ENCODE peak calls at places on chromosomes 6 and 20, in seven cellular contexts. One of them, this sample, is unnamed.

GRCh38 chr20:54251093-54251492 is 43.2 kb downstream of the PFDN4 start:
- DNase-seq in AG04450: no peak
- DNase-seq in stomach: no peak
- DNase-seq in heart left ventricle: no peak
- DNase-seq in body of pancreas: no peak
- DNase-seq in tibial artery: no peak
- DNase-seq in dorsolateral prefrontal cortex: no peak
- DNase-seq in this sample: no peak

GRCh38 chr6:147782302-147782701 is 273.8 kb downstream of the SAMD5 start:
- DNase-seq in AG04450: peak
- DNase-seq in stomach: no peak
- DNase-seq in heart left ventricle: no peak
- DNase-seq in body of pancreas: no peak
- DNase-seq in tibial artery: no peak
- DNase-seq in dorsolateral prefrontal cortex: no peak
- DNase-seq in this sample: no peak

GRCh38 chr6:3312604-3313167 is 53.9 kb downstream of the PSMG4 start:
- DNase-seq in AG04450: no peak
- DNase-seq in stomach: no peak
- DNase-seq in heart left ventricle: no peak
- DNase-seq in body of pancreas: no peak
- DNase-seq in tibial artery: peak
- DNase-seq in dorsolateral prefrontal cortex: peak
- DNase-seq in this sample: peak

GRCh38 chr20:50043573-50044352 is 61.0 kb downstream of the SNAI1 start:
- DNase-seq in AG04450: no peak
- DNase-seq in stomach: no peak
- DNase-seq in heart left ventricle: no peak
- DNase-seq in body of pancreas: no peak
- DNase-seq in tibial artery: no peak
- DNase-seq in dorsolateral prefrontal cortex: no peak
- DNase-seq in this sample: no peak

GRCh38 chr6:28618889-28619555 is 93.3 kb downstream of the GPX5 start:
- DNase-seq in AG04450: no peak
- DNase-seq in stomach: no peak
- DNase-seq in heart left ventricle: no peak
- DNase-seq in body of pancreas: no peak
- DNase-seq in tibial artery: no peak
- DNase-seq in dorsolateral prefrontal cortex: no peak
- DNase-seq in this sample: no peak

GRCh38 chr6:36491378-36491965 is 48.7 kb downstream of the KCTD20 start:
- DNase-seq in AG04450: no peak
- DNase-seq in stomach: no peak
- DNase-seq in heart left ventricle: no peak
- DNase-seq in body of pancreas: no peak
- DNase-seq in tibial artery: no peak
- DNase-seq in dorsolateral prefrontal cortex: no peak
- DNase-seq in this sample: no peak

GRCh38 chr6:49550413-49551125 is at the start of gene C6orf141:
- DNase-seq in AG04450: no peak
- DNase-seq in stomach: peak
- DNase-seq in heart left ventricle: no peak
- DNase-seq in body of pancreas: peak
- DNase-seq in tibial artery: no peak
- DNase-seq in dorsolateral prefrontal cortex: no peak
- DNase-seq in this sample: peak

GRCh38 chr6:160226118-160226541 is 32.5 kb downstream of the SLC22A2 start:
- DNase-seq in AG04450: no peak
- DNase-seq in stomach: no peak
- DNase-seq in heart left ventricle: no peak
- DNase-seq in body of pancreas: no peak
- DNase-seq in tibial artery: no peak
- DNase-seq in dorsolateral prefrontal cortex: no peak
- DNase-seq in this sample: no peak

GRCh38 chr6:169983651-169984050 is 232.2 kb downstream of the ERMARD start:
- DNase-seq in AG04450: no peak
- DNase-seq in stomach: no peak
- DNase-seq in heart left ventricle: no peak
- DNase-seq in body of pancreas: peak
- DNase-seq in tibial artery: peak
- DNase-seq in dorsolateral prefrontal cortex: no peak
- DNase-seq in this sample: no peak

GRCh38 chr20:15141880-15142279 is 804.5 kb upstream of the FLRT3 start:
- DNase-seq in AG04450: no peak
- DNase-seq in stomach: no peak
- DNase-seq in heart left ventricle: no peak
- DNase-seq in body of pancreas: no peak
- DNase-seq in tibial artery: no peak
- DNase-seq in dorsolateral prefrontal cortex: no peak
- DNase-seq in this sample: no peak

GRCh38 chr20:63461364-63461763 is 11.1 kb downstream of the KCNQ2 start:
- DNase-seq in AG04450: no peak
- DNase-seq in stomach: no peak
- DNase-seq in heart left ventricle: no peak
- DNase-seq in body of pancreas: peak
- DNase-seq in tibial artery: no peak
- DNase-seq in dorsolateral prefrontal cortex: no peak
- DNase-seq in this sample: no peak

GRCh38 chr20:5845686-5846651 is 95.8 kb downstream of the SHLD1 start:
- DNase-seq in AG04450: no peak
- DNase-seq in stomach: no peak
- DNase-seq in heart left ventricle: no peak
- DNase-seq in body of pancreas: no peak
- DNase-seq in tibial artery: no peak
- DNase-seq in dorsolateral prefrontal cortex: no peak
- DNase-seq in this sample: no peak

GRCh38 chr6:89662659-89663223 is 24.2 kb upstream of the LYRM2 start:
- DNase-seq in AG04450: no peak
- DNase-seq in stomach: no peak
- DNase-seq in heart left ventricle: no peak
- DNase-seq in body of pancreas: no peak
- DNase-seq in tibial artery: no peak
- DNase-seq in dorsolateral prefrontal cortex: no peak
- DNase-seq in this sample: no peak
- H3K27ac ChIP-seq in AG04450: no peak
- H3K27ac ChIP-seq in stomach: no peak
- H3K27ac ChIP-seq in heart left ventricle: no peak
- H3K27ac ChIP-seq in body of pancreas: no peak
- H3K27ac ChIP-seq in tibial artery: no peak
- H3K27ac ChIP-seq in dorsolateral prefrontal cortex: no peak
- H3K27ac ChIP-seq in this sample: no peak

DNA sequence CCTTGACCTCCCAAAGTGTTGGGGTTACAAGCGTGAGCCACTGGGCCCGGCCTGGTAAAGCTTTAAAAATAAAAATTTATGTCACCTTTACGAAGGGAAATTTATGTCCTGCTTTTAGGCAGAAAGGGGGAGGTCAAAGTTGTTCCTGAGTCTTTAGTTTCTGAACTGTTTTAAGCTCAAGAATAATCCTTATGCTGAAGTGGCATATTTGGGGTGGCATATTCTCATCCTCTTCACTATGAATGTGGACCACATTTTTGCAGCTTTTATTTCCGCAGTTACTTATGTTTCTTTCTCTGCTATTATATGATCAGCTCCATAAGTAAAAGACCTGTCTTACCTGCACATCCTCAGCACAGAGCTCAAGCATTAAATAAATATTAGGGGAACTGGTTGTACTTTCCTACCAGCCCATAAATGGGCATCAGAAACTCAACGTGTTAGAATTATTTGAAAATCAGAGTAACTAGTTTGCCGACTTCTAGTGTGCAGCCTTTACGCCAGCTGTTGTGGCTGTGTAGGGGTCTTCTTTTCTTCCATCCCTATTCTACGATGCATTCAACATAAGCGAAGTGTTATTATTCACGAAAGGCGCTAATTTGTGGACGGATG is 941 bp upstream of the AKAP7 start:
- DNase-seq in AG04450: no peak
- DNase-seq in stomach: no peak
- DNase-seq in heart left ventricle: no peak
- DNase-seq in body of pancreas: no peak
- DNase-seq in tibial artery: no peak
- DNase-seq in dorsolateral prefrontal cortex: no peak
- DNase-seq in this sample: no peak
- H3K27ac ChIP-seq in AG04450: no peak
- H3K27ac ChIP-seq in stomach: peak
- H3K27ac ChIP-seq in heart left ventricle: no peak
- H3K27ac ChIP-seq in body of pancreas: peak
- H3K27ac ChIP-seq in tibial artery: peak
- H3K27ac ChIP-seq in dorsolateral prefrontal cortex: peak
- H3K27ac ChIP-seq in this sample: peak

GRCh38 chr6:117142145-117142544 is 123.2 kb upstream of the VGLL2 start:
- DNase-seq in AG04450: no peak
- DNase-seq in stomach: no peak
- DNase-seq in heart left ventricle: no peak
- DNase-seq in body of pancreas: no peak
- DNase-seq in tibial artery: no peak
- DNase-seq in dorsolateral prefrontal cortex: no peak
- DNase-seq in this sample: no peak

GRCh38 chr6:117138920-117139319 is 126.4 kb upstream of the VGLL2 start:
- DNase-seq in AG04450: no peak
- DNase-seq in stomach: no peak
- DNase-seq in heart left ventricle: peak
- DNase-seq in body of pancreas: peak
- DNase-seq in tibial artery: no peak
- DNase-seq in dorsolateral prefrontal cortex: no peak
- DNase-seq in this sample: no peak

GRCh38 chr6:117136702-117137101 is 128.7 kb upstream of the VGLL2 start:
- DNase-seq in AG04450: no peak
- DNase-seq in stomach: no peak
- DNase-seq in heart left ventricle: peak
- DNase-seq in body of pancreas: no peak
- DNase-seq in tibial artery: no peak
- DNase-seq in dorsolateral prefrontal cortex: no peak
- DNase-seq in this sample: no peak

GRCh38 chr6:117137711-117138110 is 127.6 kb upstream of the VGLL2 start:
- DNase-seq in AG04450: no peak
- DNase-seq in stomach: no peak
- DNase-seq in heart left ventricle: peak
- DNase-seq in body of pancreas: no peak
- DNase-seq in tibial artery: no peak
- DNase-seq in dorsolateral prefrontal cortex: no peak
- DNase-seq in this sample: no peak

DNA sequence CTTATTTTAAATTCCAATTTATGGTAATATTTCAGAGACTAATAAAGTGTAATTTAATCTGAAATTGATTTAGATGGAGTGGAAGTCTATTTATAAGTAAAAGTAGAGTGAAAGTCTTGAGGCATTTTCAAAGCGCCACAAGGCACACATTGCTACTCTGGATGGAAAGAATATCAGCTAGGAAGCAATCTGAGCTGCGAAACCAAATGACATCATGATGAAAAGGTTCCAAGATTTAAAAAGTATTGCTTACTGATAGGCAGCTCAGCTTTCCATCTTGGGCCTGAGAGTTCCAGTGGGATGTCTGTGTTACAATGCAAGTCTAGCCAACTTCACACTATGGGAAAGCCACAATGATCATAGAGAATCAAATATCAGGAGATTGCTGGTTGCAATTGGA is 127.0 kb upstream of the VGLL2 start:
- DNase-seq in AG04450: no peak
- DNase-seq in stomach: no peak
- DNase-seq in heart left ventricle: no peak
- DNase-seq in body of pancreas: no peak
- DNase-seq in tibial artery: no peak
- DNase-seq in dorsolateral prefrontal cortex: no peak
- DNase-seq in this sample: no peak
- H3K27ac ChIP-seq in AG04450: no peak
- H3K27ac ChIP-seq in stomach: no peak
- H3K27ac ChIP-seq in heart left ventricle: peak
- H3K27ac ChIP-seq in body of pancreas: no peak
- H3K27ac ChIP-seq in tibial artery: no peak
- H3K27ac ChIP-seq in dorsolateral prefrontal cortex: no peak
- H3K27ac ChIP-seq in this sample: no peak

DNA sequence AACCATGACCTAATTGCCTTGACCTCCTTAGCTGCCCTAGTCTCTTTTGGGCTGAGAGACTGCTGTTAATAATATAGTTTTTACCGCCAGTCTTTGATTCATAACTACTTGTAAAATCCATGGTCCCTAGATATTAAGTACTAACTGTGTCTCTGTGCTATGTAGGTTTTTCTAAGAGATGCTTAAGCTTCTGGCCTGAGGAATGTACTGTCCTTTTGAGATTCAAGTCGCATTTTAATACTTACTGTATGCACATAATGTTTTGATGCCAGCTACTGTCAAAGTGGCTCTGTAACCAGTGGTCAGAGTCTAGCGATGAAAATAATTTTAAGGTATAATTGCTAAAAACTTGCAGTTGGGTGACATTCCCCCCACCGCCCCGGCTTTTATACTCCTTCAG is 2.1 kb downstream of the AKAP12 start:
- DNase-seq in AG04450: no peak
- DNase-seq in stomach: no peak
- DNase-seq in heart left ventricle: no peak
- DNase-seq in body of pancreas: no peak
- DNase-seq in tibial artery: no peak
- DNase-seq in dorsolateral prefrontal cortex: no peak
- DNase-seq in this sample: no peak
- H3K27ac ChIP-seq in AG04450: no peak
- H3K27ac ChIP-seq in stomach: peak
- H3K27ac ChIP-seq in heart left ventricle: peak
- H3K27ac ChIP-seq in body of pancreas: no peak
- H3K27ac ChIP-seq in tibial artery: peak
- H3K27ac ChIP-seq in dorsolateral prefrontal cortex: no peak
- H3K27ac ChIP-seq in this sample: peak

GRCh38 chr6:43954311-43955131 is 172.7 kb downstream of the MRPL14 start:
- DNase-seq in AG04450: no peak
- DNase-seq in stomach: no peak
- DNase-seq in heart left ventricle: peak
- DNase-seq in body of pancreas: no peak
- DNase-seq in tibial artery: no peak
- DNase-seq in dorsolateral prefrontal cortex: no peak
- DNase-seq in this sample: peak

GRCh38 chr6:43957273-43957672 is 170.0 kb downstream of the MRPL14 start:
- DNase-seq in AG04450: no peak
- DNase-seq in stomach: no peak
- DNase-seq in heart left ventricle: no peak
- DNase-seq in body of pancreas: no peak
- DNase-seq in tibial artery: no peak
- DNase-seq in dorsolateral prefrontal cortex: no peak
- DNase-seq in this sample: no peak

GRCh38 chr6:43953794-43954310 is 173.4 kb downstream of the MRPL14 start:
- DNase-seq in AG04450: no peak
- DNase-seq in stomach: no peak
- DNase-seq in heart left ventricle: peak
- DNase-seq in body of pancreas: peak
- DNase-seq in tibial artery: peak
- DNase-seq in dorsolateral prefrontal cortex: no peak
- DNase-seq in this sample: peak

GRCh38 chr6:43953256-43953655 is 174.0 kb downstream of the MRPL14 start:
- DNase-seq in AG04450: no peak
- DNase-seq in stomach: no peak
- DNase-seq in heart left ventricle: no peak
- DNase-seq in body of pancreas: no peak
- DNase-seq in tibial artery: no peak
- DNase-seq in dorsolateral prefrontal cortex: no peak
- DNase-seq in this sample: no peak

GRCh38 chr6:43956478-43956877 is 170.8 kb downstream of the MRPL14 start:
- DNase-seq in AG04450: no peak
- DNase-seq in stomach: no peak
- DNase-seq in heart left ventricle: no peak
- DNase-seq in body of pancreas: no peak
- DNase-seq in tibial artery: no peak
- DNase-seq in dorsolateral prefrontal cortex: no peak
- DNase-seq in this sample: no peak
- H3K27ac ChIP-seq in AG04450: no peak
- H3K27ac ChIP-seq in stomach: no peak
- H3K27ac ChIP-seq in heart left ventricle: no peak
- H3K27ac ChIP-seq in body of pancreas: no peak
- H3K27ac ChIP-seq in tibial artery: no peak
- H3K27ac ChIP-seq in dorsolateral prefrontal cortex: no peak
- H3K27ac ChIP-seq in this sample: no peak

GRCh38 chr20:22575087-22575721 is 9.2 kb downstream of the FOXA2 start:
- DNase-seq in AG04450: no peak
- DNase-seq in stomach: no peak
- DNase-seq in heart left ventricle: no peak
- DNase-seq in body of pancreas: peak
- DNase-seq in tibial artery: no peak
- DNase-seq in dorsolateral prefrontal cortex: no peak
- DNase-seq in this sample: no peak
- H3K27ac ChIP-seq in AG04450: no peak
- H3K27ac ChIP-seq in stomach: peak
- H3K27ac ChIP-seq in heart left ventricle: no peak
- H3K27ac ChIP-seq in body of pancreas: peak
- H3K27ac ChIP-seq in tibial artery: no peak
- H3K27ac ChIP-seq in dorsolateral prefrontal cortex: no peak
- H3K27ac ChIP-seq in this sample: peak

This sample was measured in right lobe of liver.